ENCODE peak calls at places on chromosome 5, in ten cellular contexts. One of them, this sample, is unnamed.

GRCh38 chr5:177443144-177443983 is 3.2 kb upstream of the PRR7 start:
- DNase-seq in CD8-positive, alpha-beta T cell: no peak
- DNase-seq in fibroblast of mammary gland: no peak
- DNase-seq in left ventricle myocardium inferior: no peak
- DNase-seq in cardiac muscle cell: no peak
- DNase-seq in IMR-90: no peak
- DNase-seq in choroid plexus epithelial cell: no peak
- DNase-seq in spleen: peak
- DNase-seq in endothelial cell of umbilical vein: no peak
- DNase-seq in AG04449: no peak
- DNase-seq in this sample: no peak

GRCh38 chr5:119388619-119389190 is 32.9 kb downstream of the TNFAIP8 start:
- DNase-seq in cardiac muscle cell: no peak
- DNase-seq in endothelial cell of umbilical vein: no peak
- DNase-seq in fibroblast of mammary gland: no peak
- DNase-seq in AG04449: no peak
- DNase-seq in IMR-90: no peak
- DNase-seq in spleen: no peak
- DNase-seq in choroid plexus epithelial cell: no peak
- DNase-seq in CD8-positive, alpha-beta T cell: no peak
- DNase-seq in left ventricle myocardium inferior: no peak
- DNase-seq in this sample: no peak

GRCh38 chr5:19256036-19256435 is 732.0 kb downstream of the CDH18 start:
- DNase-seq in cardiac muscle cell: peak
- DNase-seq in left ventricle myocardium inferior: no peak
- DNase-seq in AG04449: no peak
- DNase-seq in endothelial cell of umbilical vein: no peak
- DNase-seq in IMR-90: no peak
- DNase-seq in choroid plexus epithelial cell: no peak
- DNase-seq in CD8-positive, alpha-beta T cell: no peak
- DNase-seq in spleen: no peak
- DNase-seq in fibroblast of mammary gland: no peak
- DNase-seq in this sample: no peak

GRCh38 chr5:96338624-96339023 is 94.4 kb downstream of the PCSK1 start:
- DNase-seq in AG04449: no peak
- DNase-seq in left ventricle myocardium inferior: no peak
- DNase-seq in IMR-90: no peak
- DNase-seq in fibroblast of mammary gland: peak
- DNase-seq in spleen: no peak
- DNase-seq in cardiac muscle cell: no peak
- DNase-seq in choroid plexus epithelial cell: peak
- DNase-seq in CD8-positive, alpha-beta T cell: no peak
- DNase-seq in endothelial cell of umbilical vein: no peak
- DNase-seq in this sample: no peak

GRCh38 chr5:167916261-167916660 is 375.2 kb upstream of the WWC1 start:
- DNase-seq in IMR-90: no peak
- DNase-seq in left ventricle myocardium inferior: no peak
- DNase-seq in cardiac muscle cell: no peak
- DNase-seq in AG04449: no peak
- DNase-seq in endothelial cell of umbilical vein: no peak
- DNase-seq in CD8-positive, alpha-beta T cell: no peak
- DNase-seq in spleen: no peak
- DNase-seq in choroid plexus epithelial cell: peak
- DNase-seq in fibroblast of mammary gland: no peak
- DNase-seq in this sample: no peak

GRCh38 chr5:57028166-57028565 is 76.2 kb upstream of the MIER3 start:
- DNase-seq in CD8-positive, alpha-beta T cell: no peak
- DNase-seq in AG04449: no peak
- DNase-seq in left ventricle myocardium inferior: no peak
- DNase-seq in cardiac muscle cell: peak
- DNase-seq in IMR-90: no peak
- DNase-seq in endothelial cell of umbilical vein: peak
- DNase-seq in fibroblast of mammary gland: no peak
- DNase-seq in choroid plexus epithelial cell: no peak
- DNase-seq in spleen: no peak
- DNase-seq in this sample: no peak

GRCh38 chr5:59766394-59766793 is 127.1 kb downstream of the PDE4D start:
- DNase-seq in CD8-positive, alpha-beta T cell: no peak
- DNase-seq in AG04449: no peak
- DNase-seq in spleen: no peak
- DNase-seq in left ventricle myocardium inferior: no peak
- DNase-seq in fibroblast of mammary gland: no peak
- DNase-seq in choroid plexus epithelial cell: peak
- DNase-seq in endothelial cell of umbilical vein: peak
- DNase-seq in IMR-90: no peak
- DNase-seq in cardiac muscle cell: no peak
- DNase-seq in this sample: no peak

GRCh38 chr5:95972196-95972595 is 10.5 kb upstream of the ELL2 start:
- DNase-seq in IMR-90: no peak
- DNase-seq in left ventricle myocardium inferior: no peak
- DNase-seq in endothelial cell of umbilical vein: no peak
- DNase-seq in CD8-positive, alpha-beta T cell: no peak
- DNase-seq in cardiac muscle cell: no peak
- DNase-seq in spleen: no peak
- DNase-seq in AG04449: no peak
- DNase-seq in choroid plexus epithelial cell: no peak
- DNase-seq in fibroblast of mammary gland: no peak
- DNase-seq in this sample: no peak

GRCh38 chr5:170028124-170028523 is 47.8 kb upstream of the INSYN2B start:
- DNase-seq in choroid plexus epithelial cell: peak
- DNase-seq in spleen: no peak
- DNase-seq in fibroblast of mammary gland: peak
- DNase-seq in cardiac muscle cell: no peak
- DNase-seq in endothelial cell of umbilical vein: no peak
- DNase-seq in CD8-positive, alpha-beta T cell: no peak
- DNase-seq in left ventricle myocardium inferior: no peak
- DNase-seq in AG04449: no peak
- DNase-seq in IMR-90: no peak
- DNase-seq in this sample: no peak

GRCh38 chr5:17817946-17818345 is 183.7 kb downstream of the TAF11L14 start:
- DNase-seq in cardiac muscle cell: no peak
- DNase-seq in spleen: no peak
- DNase-seq in AG04449: no peak
- DNase-seq in endothelial cell of umbilical vein: no peak
- DNase-seq in IMR-90: peak
- DNase-seq in choroid plexus epithelial cell: peak
- DNase-seq in left ventricle myocardium inferior: no peak
- DNase-seq in fibroblast of mammary gland: no peak
- DNase-seq in CD8-positive, alpha-beta T cell: no peak
- DNase-seq in this sample: no peak

GRCh38 chr5:5313081-5313736 is 109.3 kb upstream of the ICE1 start:
- DNase-seq in cardiac muscle cell: no peak
- DNase-seq in fibroblast of mammary gland: peak
- DNase-seq in choroid plexus epithelial cell: peak
- DNase-seq in CD8-positive, alpha-beta T cell: no peak
- DNase-seq in spleen: no peak
- DNase-seq in left ventricle myocardium inferior: no peak
- DNase-seq in IMR-90: peak
- DNase-seq in AG04449: no peak
- DNase-seq in endothelial cell of umbilical vein: no peak
- DNase-seq in this sample: no peak

GRCh38 chr5:178304016-178304415 is 71.4 kb upstream of the PHYKPL start:
- DNase-seq in choroid plexus epithelial cell: no peak
- DNase-seq in IMR-90: no peak
- DNase-seq in endothelial cell of umbilical vein: no peak
- DNase-seq in fibroblast of mammary gland: no peak
- DNase-seq in spleen: peak
- DNase-seq in AG04449: no peak
- DNase-seq in left ventricle myocardium inferior: no peak
- DNase-seq in CD8-positive, alpha-beta T cell: no peak
- DNase-seq in cardiac muscle cell: no peak
- DNase-seq in this sample: no peak

GRCh38 chr5:72133212-72133990 is 26.1 kb downstream of the MAP1B start:
- DNase-seq in AG04449: no peak
- DNase-seq in CD8-positive, alpha-beta T cell: no peak
- DNase-seq in spleen: no peak
- DNase-seq in choroid plexus epithelial cell: no peak
- DNase-seq in left ventricle myocardium inferior: no peak
- DNase-seq in fibroblast of mammary gland: peak
- DNase-seq in endothelial cell of umbilical vein: peak
- DNase-seq in IMR-90: peak
- DNase-seq in cardiac muscle cell: no peak
- DNase-seq in this sample: peak

GRCh38 chr5:109479260-109479860 is 69.6 kb upstream of the PJA2 start:
- DNase-seq in IMR-90: peak
- DNase-seq in choroid plexus epithelial cell: peak
- DNase-seq in left ventricle myocardium inferior: no peak
- DNase-seq in endothelial cell of umbilical vein: peak
- DNase-seq in AG04449: no peak
- DNase-seq in CD8-positive, alpha-beta T cell: no peak
- DNase-seq in fibroblast of mammary gland: peak
- DNase-seq in cardiac muscle cell: peak
- DNase-seq in spleen: no peak
- DNase-seq in this sample: peak
- TF ChIP-seq CTCF in IMR-90: peak
- TF ChIP-seq CTCF in choroid plexus epithelial cell: peak
- TF ChIP-seq CTCF in left ventricle myocardium inferior: peak
- TF ChIP-seq CTCF in endothelial cell of umbilical vein: peak
- TF ChIP-seq CTCF in AG04449: peak
- TF ChIP-seq CTCF in CD8-positive, alpha-beta T cell: peak
- TF ChIP-seq CTCF in fibroblast of mammary gland: peak
- TF ChIP-seq CTCF in cardiac muscle cell: peak
- TF ChIP-seq CTCF in spleen: no peak
- TF ChIP-seq CTCF in this sample: peak

DNA sequence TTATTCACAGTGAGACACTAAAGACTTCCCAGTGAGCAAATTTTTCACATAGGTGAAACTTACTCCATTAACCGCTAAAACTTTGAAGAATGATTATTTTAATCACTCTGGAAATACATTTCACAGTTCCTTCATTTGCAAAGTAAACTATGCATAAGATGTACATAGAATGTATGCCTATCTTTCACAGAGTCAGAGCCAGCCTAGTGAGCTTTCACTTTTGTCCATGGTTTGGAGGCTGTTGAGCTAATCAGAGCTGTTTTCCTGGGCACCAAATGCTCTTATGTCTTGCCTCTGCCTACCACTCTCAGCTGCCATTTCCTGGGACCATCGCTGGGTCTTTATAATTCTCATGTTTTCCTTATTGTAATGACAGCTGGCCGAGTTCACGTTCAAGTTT is 67.3 kb downstream of the PDE8B start:
- DNase-seq in CD8-positive, alpha-beta T cell: no peak
- DNase-seq in IMR-90: no peak
- DNase-seq in fibroblast of mammary gland: no peak
- DNase-seq in cardiac muscle cell: no peak
- DNase-seq in AG04449: no peak
- DNase-seq in spleen: no peak
- DNase-seq in endothelial cell of umbilical vein: no peak
- DNase-seq in left ventricle myocardium inferior: no peak
- DNase-seq in choroid plexus epithelial cell: no peak
- DNase-seq in this sample: no peak
- H3K4me3 ChIP-seq in CD8-positive, alpha-beta T cell: no peak
- H3K4me3 ChIP-seq in IMR-90: no peak
- H3K4me3 ChIP-seq in fibroblast of mammary gland: no peak
- H3K4me3 ChIP-seq in cardiac muscle cell: no peak
- H3K4me3 ChIP-seq in AG04449: no peak
- H3K4me3 ChIP-seq in spleen: no peak
- H3K4me3 ChIP-seq in endothelial cell of umbilical vein: no peak
- H3K4me3 ChIP-seq in left ventricle myocardium inferior: no peak
- H3K4me3 ChIP-seq in choroid plexus epithelial cell: no peak
- H3K4me3 ChIP-seq in this sample: no peak

DNA sequence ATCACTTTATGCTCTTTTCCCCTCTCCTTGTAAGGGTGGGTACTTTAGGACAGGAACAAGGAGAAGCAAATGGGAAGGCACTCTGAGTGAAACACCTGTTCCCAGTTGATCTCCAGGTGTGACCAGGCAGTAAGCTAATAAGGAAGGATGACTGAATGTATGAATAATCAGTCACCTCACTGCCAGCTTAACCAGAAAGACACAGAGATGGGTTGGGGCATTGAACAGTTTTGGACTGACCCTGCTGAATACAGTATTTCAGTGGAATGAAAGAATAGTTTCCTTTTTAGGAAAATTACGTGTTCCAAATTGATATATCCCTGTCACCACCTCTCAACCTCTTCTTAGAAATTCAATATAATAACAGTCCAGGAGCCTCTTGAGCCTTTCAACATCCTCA is 117.7 kb downstream of the ZSWIM6 start:
- DNase-seq in cardiac muscle cell: no peak
- DNase-seq in choroid plexus epithelial cell: no peak
- DNase-seq in endothelial cell of umbilical vein: no peak
- DNase-seq in spleen: no peak
- DNase-seq in IMR-90: no peak
- DNase-seq in fibroblast of mammary gland: no peak
- DNase-seq in CD8-positive, alpha-beta T cell: no peak
- DNase-seq in AG04449: no peak
- DNase-seq in left ventricle myocardium inferior: no peak
- DNase-seq in this sample: no peak
- TF ChIP-seq CTCF in cardiac muscle cell: no peak
- TF ChIP-seq CTCF in choroid plexus epithelial cell: no peak
- TF ChIP-seq CTCF in endothelial cell of umbilical vein: no peak
- TF ChIP-seq CTCF in spleen: no peak
- TF ChIP-seq CTCF in IMR-90: no peak
- TF ChIP-seq CTCF in fibroblast of mammary gland: no peak
- TF ChIP-seq CTCF in CD8-positive, alpha-beta T cell: no peak
- TF ChIP-seq CTCF in AG04449: no peak
- TF ChIP-seq CTCF in left ventricle myocardium inferior: no peak
- TF ChIP-seq CTCF in this sample: no peak

GRCh38 chr5:141840295-141840812 is 37.9 kb downstream of the PCDH1 start:
- DNase-seq in fibroblast of mammary gland: no peak
- DNase-seq in AG04449: no peak
- DNase-seq in spleen: peak
- DNase-seq in endothelial cell of umbilical vein: no peak
- DNase-seq in left ventricle myocardium inferior: no peak
- DNase-seq in IMR-90: no peak
- DNase-seq in cardiac muscle cell: no peak
- DNase-seq in CD8-positive, alpha-beta T cell: no peak
- DNase-seq in choroid plexus epithelial cell: no peak
- DNase-seq in this sample: no peak
- H3K4me3 ChIP-seq in fibroblast of mammary gland: no peak
- H3K4me3 ChIP-seq in AG04449: no peak
- H3K4me3 ChIP-seq in spleen: no peak
- H3K4me3 ChIP-seq in endothelial cell of umbilical vein: no peak
- H3K4me3 ChIP-seq in left ventricle myocardium inferior: no peak
- H3K4me3 ChIP-seq in IMR-90: no peak
- H3K4me3 ChIP-seq in cardiac muscle cell: no peak
- H3K4me3 ChIP-seq in CD8-positive, alpha-beta T cell: no peak
- H3K4me3 ChIP-seq in choroid plexus epithelial cell: no peak
- H3K4me3 ChIP-seq in this sample: no peak

DNA sequence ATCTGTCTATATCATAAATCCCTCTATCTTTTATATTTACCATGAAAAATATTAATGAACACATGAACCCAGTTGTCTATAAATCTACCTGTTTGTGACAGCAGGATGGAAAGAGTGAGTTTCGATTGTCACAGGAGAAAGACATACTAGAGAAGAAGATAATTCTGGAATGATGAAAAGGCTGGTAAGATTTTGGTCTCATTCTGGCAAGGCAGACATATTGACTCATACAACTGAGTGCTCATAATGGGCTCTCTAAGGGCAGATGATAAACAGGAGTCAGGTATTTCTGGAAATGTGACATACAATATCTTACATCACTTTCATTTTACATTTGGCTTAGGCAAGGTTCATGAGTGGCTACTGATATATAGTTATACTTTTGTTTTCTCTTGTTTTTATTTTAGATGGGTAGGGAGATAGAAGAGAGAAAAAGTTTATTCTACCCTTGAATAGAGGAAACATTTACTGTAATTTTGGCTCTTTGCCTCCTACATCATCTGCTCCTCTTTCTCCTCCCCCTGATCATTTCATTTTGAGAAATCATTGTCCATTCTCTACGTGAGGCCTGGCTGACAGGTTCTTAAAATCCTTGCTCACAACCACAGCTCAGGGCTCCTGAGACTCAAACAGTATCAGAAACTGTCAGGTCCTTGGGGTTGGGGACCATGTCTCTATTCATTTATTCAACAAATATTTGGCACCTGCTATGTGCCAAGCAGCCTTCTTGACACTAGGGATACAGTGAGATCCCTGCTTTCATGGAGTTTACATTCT is 14.4 kb downstream of the ELOVL7 start:
- DNase-seq in IMR-90: no peak
- DNase-seq in fibroblast of mammary gland: no peak
- DNase-seq in CD8-positive, alpha-beta T cell: no peak
- DNase-seq in choroid plexus epithelial cell: no peak
- DNase-seq in endothelial cell of umbilical vein: no peak
- DNase-seq in AG04449: no peak
- DNase-seq in cardiac muscle cell: no peak
- DNase-seq in spleen: no peak
- DNase-seq in left ventricle myocardium inferior: no peak
- DNase-seq in this sample: no peak
- TF ChIP-seq CTCF in IMR-90: no peak
- TF ChIP-seq CTCF in fibroblast of mammary gland: no peak
- TF ChIP-seq CTCF in CD8-positive, alpha-beta T cell: no peak
- TF ChIP-seq CTCF in choroid plexus epithelial cell: no peak
- TF ChIP-seq CTCF in endothelial cell of umbilical vein: no peak
- TF ChIP-seq CTCF in AG04449: no peak
- TF ChIP-seq CTCF in cardiac muscle cell: no peak
- TF ChIP-seq CTCF in spleen: no peak
- TF ChIP-seq CTCF in left ventricle myocardium inferior: no peak
- TF ChIP-seq CTCF in this sample: no peak